ENCODE peak calls at places on chromosomes 1 and 21, in five cellular contexts. One of them, this sample, is unnamed.

GRCh38 chr1:50279622-50280320 is 143.5 kb downstream of the DMRTA2 start:
- DNase-seq in heart left ventricle: no peak
- DNase-seq in IMR-90: peak; percentile 1
- DNase-seq in A549: no peak
- DNase-seq in transverse colon: no peak
- DNase-seq in this sample: no peak

GRCh38 chr1:40860706-40861226 is 1.4 kb downstream of the CITED4 start:
- DNase-seq in heart left ventricle: no peak
- DNase-seq in IMR-90: no peak
- DNase-seq in A549: no peak
- DNase-seq in transverse colon: no peak
- DNase-seq in this sample: no peak

GRCh38 chr1:35870651-35871309 is 12.2 kb upstream of the AGO1 start:
- DNase-seq in heart left ventricle: no peak
- DNase-seq in IMR-90: no peak
- DNase-seq in A549: no peak
- DNase-seq in transverse colon: no peak
- DNase-seq in this sample: no peak

GRCh38 chr1:82090104-82090503 is 289.4 kb downstream of the ADGRL2 start:
- DNase-seq in heart left ventricle: no peak
- DNase-seq in IMR-90: no peak
- DNase-seq in A549: no peak
- DNase-seq in transverse colon: no peak
- DNase-seq in this sample: no peak

GRCh38 chr1:210663730-210664573 is 335.2 kb downstream of the HHAT start:
- DNase-seq in heart left ventricle: no peak
- DNase-seq in IMR-90: no peak
- DNase-seq in A549: no peak
- DNase-seq in transverse colon: no peak
- DNase-seq in this sample: no peak

GRCh38 chr1:10793129-10793651 is 3.3 kb downstream of the CASZ1 start:
- DNase-seq in heart left ventricle: no peak
- DNase-seq in IMR-90: no peak
- DNase-seq in A549: no peak
- DNase-seq in transverse colon: peak; percentile 80
- DNase-seq in this sample: no peak

GRCh38 chr21:41419921-41420862 is 5.8 kb upstream of the MX1 start:
- DNase-seq in heart left ventricle: peak; percentile 90
- DNase-seq in IMR-90: peak; percentile 84
- DNase-seq in A549: peak; percentile 31
- DNase-seq in transverse colon: peak; percentile 86
- DNase-seq in this sample: peak; percentile 96

GRCh38 chr1:22184892-22185612 is 42.2 kb upstream of the WNT4 start:
- DNase-seq in heart left ventricle: no peak
- DNase-seq in IMR-90: no peak
- DNase-seq in A549: no peak
- DNase-seq in transverse colon: peak; percentile 10
- DNase-seq in this sample: no peak

GRCh38 chr1:30342535-30343141 is 380.7 kb downstream of the MATN1 start:
- DNase-seq in heart left ventricle: no peak
- DNase-seq in IMR-90: no peak
- DNase-seq in A549: no peak
- DNase-seq in transverse colon: no peak
- DNase-seq in this sample: no peak

GRCh38 chr1:3732747-3733602 is 19.3 kb upstream of the CCDC27 start:
- DNase-seq in heart left ventricle: no peak
- DNase-seq in IMR-90: no peak
- DNase-seq in A549: no peak
- DNase-seq in transverse colon: no peak
- DNase-seq in this sample: no peak
- TF ChIP-seq CTCF in heart left ventricle: no peak
- TF ChIP-seq CTCF in IMR-90: no peak
- TF ChIP-seq CTCF in A549: no peak
- TF ChIP-seq CTCF in transverse colon: no peak
- TF ChIP-seq CTCF in this sample: no peak

DNA sequence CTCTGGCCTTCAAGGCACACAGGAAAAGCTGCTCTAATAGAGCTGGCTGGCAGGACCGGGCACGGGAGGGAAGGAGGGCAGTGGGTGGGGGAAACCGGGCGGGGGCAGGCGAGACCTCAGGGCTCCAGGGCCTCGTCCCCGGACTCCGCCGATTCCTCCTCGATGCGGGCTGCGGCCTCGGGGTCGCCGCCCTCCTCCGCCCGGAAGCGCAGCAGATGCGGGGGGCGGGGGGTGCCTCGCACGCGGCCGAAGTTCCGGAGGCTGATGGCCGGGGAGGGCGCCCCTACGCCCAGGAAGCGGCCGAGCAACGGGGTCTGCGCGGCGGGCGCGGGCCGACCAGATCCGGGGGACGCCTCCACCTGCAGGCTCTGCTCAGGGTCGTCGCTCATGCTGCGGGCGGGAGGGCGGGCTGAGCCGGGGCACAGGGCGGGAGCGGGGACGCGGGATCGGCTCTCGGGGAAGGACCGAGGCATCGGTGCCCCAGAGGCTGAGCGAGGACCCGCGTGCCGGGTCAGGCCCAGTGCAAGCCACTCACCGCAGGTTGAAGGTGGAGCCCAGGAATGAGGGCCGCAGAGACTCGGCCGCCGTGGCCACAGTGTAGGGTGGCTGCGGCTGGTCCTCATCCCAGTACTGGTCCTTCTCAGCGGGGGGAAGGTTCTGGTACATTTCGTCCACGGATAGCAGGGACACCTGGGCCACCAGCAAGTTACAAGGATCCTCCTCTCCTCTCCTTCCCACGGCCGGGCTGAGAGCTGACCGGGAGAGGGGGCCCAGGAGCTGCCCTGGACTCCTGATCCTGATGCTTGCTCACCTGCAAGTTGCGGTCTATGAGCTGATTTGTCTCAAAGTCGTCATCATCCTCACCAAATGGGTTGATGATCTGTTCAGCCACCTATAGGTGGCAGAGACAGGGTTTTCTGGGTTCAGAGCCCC is 3.6 kb downstream of the BEST4 start:
- DNase-seq in heart left ventricle: no peak
- DNase-seq in IMR-90: no peak
- DNase-seq in A549: no peak
- DNase-seq in transverse colon: peak; percentile 32
- DNase-seq in this sample: no peak
- TF ChIP-seq POLR2A in heart left ventricle: no peak
- TF ChIP-seq POLR2A in IMR-90: no peak
- TF ChIP-seq POLR2A in A549: no peak
- TF ChIP-seq POLR2A in transverse colon: no peak
- TF ChIP-seq POLR2A in this sample: no peak

GRCh38 chr1:16153110-16153998 is 2.5 kb downstream of the EPHA2 start:
- DNase-seq in heart left ventricle: peak; percentile 13
- DNase-seq in IMR-90: no peak
- DNase-seq in A549: no peak
- DNase-seq in transverse colon: no peak
- DNase-seq in this sample: no peak

GRCh38 chr1:16153999-16154673 is 1.7 kb downstream of the EPHA2 start:
- DNase-seq in heart left ventricle: peak; percentile 24
- DNase-seq in IMR-90: no peak
- DNase-seq in A549: no peak
- DNase-seq in transverse colon: no peak
- DNase-seq in this sample: no peak

GRCh38 chr1:16156848-16157495 is 1.1 kb upstream of the EPHA2 start:
- DNase-seq in heart left ventricle: peak; percentile 36
- DNase-seq in IMR-90: peak; percentile 71
- DNase-seq in A549: no peak
- DNase-seq in transverse colon: no peak
- DNase-seq in this sample: no peak

GRCh38 chr1:16158025-16158424 is 2.2 kb upstream of the EPHA2 start:
- DNase-seq in heart left ventricle: no peak
- DNase-seq in IMR-90: no peak
- DNase-seq in A549: no peak
- DNase-seq in transverse colon: no peak
- DNase-seq in this sample: no peak

DNA sequence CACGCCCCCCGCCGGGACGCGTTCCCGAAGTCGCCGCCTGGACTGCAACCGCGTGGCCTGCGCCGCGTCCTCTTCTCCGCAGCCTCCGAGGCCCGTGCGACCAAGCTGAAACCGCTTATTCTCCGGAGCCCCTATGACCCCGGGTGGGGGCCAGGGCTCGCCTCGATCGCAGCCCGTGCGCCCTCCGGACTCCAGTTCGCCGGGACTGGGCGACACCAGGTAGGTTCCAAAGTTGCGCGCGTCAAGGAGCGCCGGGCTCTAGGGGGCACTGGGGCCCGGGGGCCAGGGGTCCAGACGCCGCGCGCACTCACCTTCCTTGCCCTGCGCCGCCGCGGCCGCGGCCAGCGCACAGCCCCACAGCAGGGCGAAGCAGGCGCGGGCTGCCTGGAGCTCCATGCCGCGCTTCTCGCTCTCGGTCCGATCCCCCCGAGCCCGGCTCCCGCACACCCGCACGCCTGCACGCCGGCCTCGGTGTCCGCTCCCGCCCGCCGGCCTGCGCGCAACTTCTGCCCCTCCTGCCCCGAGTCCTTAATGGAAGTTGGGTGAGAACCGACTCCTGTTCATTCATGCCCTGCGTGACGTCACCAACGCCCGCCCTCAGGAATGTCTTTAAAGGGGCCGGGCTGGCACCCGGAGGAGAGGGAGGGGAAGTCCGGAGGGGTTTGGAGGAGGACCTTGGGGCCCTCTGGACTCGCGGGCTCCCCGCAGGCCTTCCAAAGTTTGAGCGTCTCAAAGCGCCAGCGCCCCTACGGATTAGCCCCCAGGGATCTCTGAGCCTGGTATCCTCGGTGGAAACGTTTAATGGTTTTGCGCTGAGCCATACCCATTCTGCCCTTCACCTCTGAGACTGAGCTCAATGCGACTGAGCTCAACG is at the start of gene EPHA2:
- DNase-seq in heart left ventricle: peak; percentile 90
- DNase-seq in IMR-90: peak; percentile 86
- DNase-seq in A549: peak; percentile 79
- DNase-seq in transverse colon: peak; percentile 94
- DNase-seq in this sample: peak; percentile 98
- TF ChIP-seq CTCF in heart left ventricle: no peak
- TF ChIP-seq CTCF in IMR-90: no peak
- TF ChIP-seq CTCF in A549: no peak
- TF ChIP-seq CTCF in transverse colon: no peak
- TF ChIP-seq CTCF in this sample: no peak

GRCh38 chr1:1753607-1754005 is 24.7 kb downstream of the NADK start:
- DNase-seq in heart left ventricle: no peak
- DNase-seq in IMR-90: no peak
- DNase-seq in A549: no peak
- DNase-seq in transverse colon: no peak
- DNase-seq in this sample: no peak

GRCh38 chr1:1752190-1752589 is 26.1 kb downstream of the NADK start:
- DNase-seq in heart left ventricle: no peak
- DNase-seq in IMR-90: no peak
- DNase-seq in A549: no peak
- DNase-seq in transverse colon: no peak
- DNase-seq in this sample: no peak

GRCh38 chr1:1754051-1754815 is 24.0 kb downstream of the NADK start:
- DNase-seq in heart left ventricle: no peak
- DNase-seq in IMR-90: no peak
- DNase-seq in A549: no peak
- DNase-seq in transverse colon: no peak
- DNase-seq in this sample: no peak

GRCh38 chr1:1755426-1755825 is 22.8 kb downstream of the NADK start:
- DNase-seq in heart left ventricle: no peak
- DNase-seq in IMR-90: no peak
- DNase-seq in A549: no peak
- DNase-seq in transverse colon: no peak
- DNase-seq in this sample: no peak

GRCh38 chr1:1752671-1753606 is 25.3 kb downstream of the NADK start:
- DNase-seq in heart left ventricle: no peak
- DNase-seq in IMR-90: no peak
- DNase-seq in A549: no peak
- DNase-seq in transverse colon: no peak
- DNase-seq in this sample: no peak
- TF ChIP-seq POLR2A in heart left ventricle: no peak
- TF ChIP-seq POLR2A in IMR-90: no peak
- TF ChIP-seq POLR2A in A549: no peak
- TF ChIP-seq POLR2A in transverse colon: no peak
- TF ChIP-seq POLR2A in this sample: no peak

DNA sequence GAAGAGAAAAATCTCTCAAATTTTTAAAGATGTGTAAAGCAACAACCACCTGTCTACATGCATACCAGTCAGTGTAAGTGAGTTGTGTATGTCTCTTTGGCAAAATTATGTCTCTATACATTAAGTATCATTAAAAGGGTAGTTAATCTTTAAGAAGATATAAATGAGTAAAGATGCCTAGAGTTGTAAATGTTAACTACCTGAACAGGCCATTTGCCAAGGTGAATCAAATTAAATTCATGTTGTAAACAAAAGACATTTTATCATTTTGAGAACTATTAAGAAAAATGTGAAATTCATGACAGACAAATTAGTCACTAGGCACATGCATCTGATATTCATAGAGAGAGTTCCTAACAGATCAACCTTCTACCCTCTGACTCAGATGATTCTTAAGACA is at the start of gene TMPRSS15:
- DNase-seq in heart left ventricle: no peak
- DNase-seq in IMR-90: no peak
- DNase-seq in A549: no peak
- DNase-seq in transverse colon: no peak
- DNase-seq in this sample: no peak
- TF ChIP-seq CTCF in heart left ventricle: no peak
- TF ChIP-seq CTCF in IMR-90: no peak
- TF ChIP-seq CTCF in A549: no peak
- TF ChIP-seq CTCF in transverse colon: no peak
- TF ChIP-seq CTCF in this sample: no peak

DNA sequence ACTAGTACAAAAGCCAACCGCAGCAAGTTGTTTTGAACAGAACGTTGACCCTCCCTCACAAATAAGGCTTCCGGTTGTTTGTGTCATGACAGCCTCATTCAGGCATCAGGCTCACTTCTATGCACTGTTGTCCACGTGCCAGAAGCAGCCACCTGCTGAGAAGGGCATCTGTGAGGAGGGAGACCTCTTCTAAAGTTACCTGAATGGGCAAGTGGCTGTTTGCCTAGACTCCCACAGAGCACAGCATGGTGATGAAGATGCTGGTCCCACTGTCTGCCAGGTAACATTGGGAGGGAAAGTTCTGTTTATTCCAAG is 176.1 kb downstream of the CLIC6 start:
- DNase-seq in heart left ventricle: no peak
- DNase-seq in IMR-90: no peak
- DNase-seq in A549: no peak
- DNase-seq in transverse colon: no peak
- DNase-seq in this sample: no peak
- TF ChIP-seq POLR2A in heart left ventricle: no peak
- TF ChIP-seq POLR2A in IMR-90: no peak
- TF ChIP-seq POLR2A in A549: no peak
- TF ChIP-seq POLR2A in transverse colon: no peak
- TF ChIP-seq POLR2A in this sample: no peak

GRCh38 chr1:61210435-61211012 is 128.2 kb downstream of the NFIA start:
- DNase-seq in heart left ventricle: no peak
- DNase-seq in IMR-90: peak; percentile 3
- DNase-seq in A549: no peak
- DNase-seq in transverse colon: no peak
- DNase-seq in this sample: no peak
- TF ChIP-seq CTCF in heart left ventricle: no peak
- TF ChIP-seq CTCF in IMR-90: no peak
- TF ChIP-seq CTCF in A549: peak; percentile 21
- TF ChIP-seq CTCF in transverse colon: no peak
- TF ChIP-seq CTCF in this sample: no peak

This sample was measured in lower leg skin.